ENCODE peak calls at places on chromosomes 6 and 20, in six cellular contexts. T, J, E, X, N and Y are unnamed samples.
A peak's percentile ranks its signal among the peaks of the same experiment; 100 is the strongest.

GRCh38 chr6:118875672-118876071 is 18.3 kb upstream of the ASF1A start:
- ATAC-seq in J (no peak), X (no peak), N (no peak), E (no peak), T (no peak), Y (no peak)

GRCh38 chr20:3340443-3340842 is 67.0 kb downstream of the DNAAF9 start:
- ATAC-seq in N (peak; percentile 89), E (no peak), T (peak; percentile 40), X (no peak), J (peak; percentile 95), Y (peak; percentile 39)

GRCh38 chr6:14625173-14625895 is 507.8 kb downstream of the CD83 start:
- ATAC-seq in J (no peak), N (no peak), E (no peak), X (no peak), T (no peak), Y (no peak)

GRCh38 chr6:2037230-2037926 is 208.0 kb downstream of the GMDS start:
- ATAC-seq in J (no peak), N (peak; percentile 38), E (peak; percentile 60), T (no peak), X (peak; percentile 13), Y (no peak)

GRCh38 chr6:45212976-45213375 is 115.2 kb upstream of the RUNX2 start:
- ATAC-seq in E (no peak), J (no peak), X (no peak), T (no peak), N (no peak), Y (no peak)

GRCh38 chr6:36954262-36954931 is at the start of gene PI16:
- ATAC-seq in J (no peak), N (no peak), E (peak; percentile 56), T (no peak), X (peak; percentile 76), Y (peak; percentile 64)

GRCh38 chr6:7681449-7681848 is 44.5 kb upstream of the BMP6 start:
- ATAC-seq in J (no peak), E (no peak), X (no peak), N (no peak), T (no peak), Y (no peak)

GRCh38 chr6:66435321-66435720 is 728.3 kb upstream of the EYS start:
- ATAC-seq in T (no peak), E (no peak), J (no peak), N (no peak), X (no peak), Y (no peak)

GRCh38 chr6:109292420-109292819 is 89.8 kb downstream of the CD164 start:
- ATAC-seq in T (peak; percentile 79), N (no peak), E (no peak), J (no peak), X (no peak), Y (no peak)

GRCh38 chr6:89961481-89961880 is 67.2 kb downstream of the GJA10 start:
- ATAC-seq in T (no peak), J (no peak), X (no peak), N (no peak), E (no peak), Y (no peak)

GRCh38 chr6:14277405-14277930 is 159.9 kb downstream of the CD83 start:
- ATAC-seq in E (peak; percentile 51), J (no peak), N (no peak), T (no peak), X (peak; percentile 34), Y (no peak)

GRCh38 chr6:106056060-106056737 is 29.9 kb upstream of the PRDM1 start:
- ATAC-seq in X (peak; percentile 68), E (peak; percentile 93), N (no peak), T (no peak), J (no peak), Y (no peak)

GRCh38 chr20:24423794-24424307 is 45.6 kb upstream of the SYNDIG1 start:
- ATAC-seq in J (no peak), E (no peak), N (no peak), T (no peak), X (no peak), Y (no peak)

GRCh38 chr6:36289281-36290018 is 19.6 kb downstream of the PNPLA1 start:
- ATAC-seq in E (no peak), X (no peak), T (no peak), J (no peak), N (no peak), Y (no peak)

GRCh38 chr6:47132724-47133123 is 90.6 kb upstream of the ADGRF1 start:
- ATAC-seq in N (no peak), J (no peak), X (no peak), E (no peak), T (no peak), Y (no peak)

GRCh38 chr6:6918216-6918983 is 189.4 kb upstream of the RREB1 start:
- ATAC-seq in T (peak; percentile 63), N (peak; percentile 10), E (peak; percentile 68), J (peak; percentile 54), X (peak; percentile 77), Y (no peak)

GRCh38 chr6:153106021-153106420 is 25.1 kb downstream of the RGS17 start:
- ATAC-seq in J (no peak), X (no peak), N (no peak), T (no peak), E (no peak), Y (no peak)

GRCh38 chr6:71346034-71346680 is 57.5 kb downstream of the OGFRL1 start:
- ATAC-seq in X (no peak), E (no peak), N (no peak), J (no peak), T (no peak), Y (no peak)

GRCh38 chr20:56414842-56415765 is 3.0 kb downstream of the CASS4 start:
- ATAC-seq in N (no peak), E (peak; percentile 43), T (no peak), J (no peak), X (peak; percentile 55), Y (no peak)

GRCh38 chr20:8133816-8134451 is 1.9 kb downstream of the PLCB1 start:
- ATAC-seq in T (no peak), N (no peak), E (no peak), X (no peak), J (no peak), Y (no peak)
- H3K27ac ChIP-seq in T (no peak overlapping the region), N (no peak overlapping the region), E (no peak overlapping the region), X (no peak overlapping the region), J (no peak overlapping the region), Y (no peak overlapping the region)

DNA sequence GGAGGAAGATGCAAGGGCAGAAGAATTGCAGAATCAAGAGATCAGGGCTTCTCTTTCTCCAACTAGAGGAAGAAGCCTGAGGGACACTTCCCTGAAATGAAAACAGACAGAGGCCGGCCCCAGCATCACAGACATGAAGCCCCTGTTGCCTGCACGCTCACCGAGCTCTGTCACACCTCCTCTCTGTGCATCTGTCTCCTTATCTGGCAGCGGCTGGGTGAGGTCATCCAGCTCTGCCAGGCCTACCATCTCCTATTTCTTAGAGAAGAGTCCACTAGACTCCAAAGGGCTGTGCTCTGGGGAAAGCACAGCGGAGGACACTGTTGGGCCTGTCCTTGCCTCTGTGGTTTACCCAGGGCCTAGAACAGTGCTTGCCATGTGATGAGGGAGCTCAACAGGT is 71.9 kb upstream of the MLN start:
- ATAC-seq in X (no peak), E (no peak), J (no peak), T (no peak), N (no peak), Y (no peak)
- H3K27ac ChIP-seq in X (no peak overlapping the region), E (no peak overlapping the region), J (no peak overlapping the region), T (no peak overlapping the region), N (no peak overlapping the region), Y (no peak overlapping the region)

GRCh38 chr6:158287047-158287446 is 25.2 kb upstream of the TULP4 start:
- ATAC-seq in E (no peak), N (no peak), J (no peak), T (no peak), X (no peak), Y (no peak)
- H3K27ac ChIP-seq in E (no peak overlapping the region), N (no peak overlapping the region), J (no peak overlapping the region), T (no peak overlapping the region), X (no peak overlapping the region), Y (no peak overlapping the region)

GRCh38 chr20:48098099-48098498 is 312.8 kb upstream of the SULF2 start:
- ATAC-seq in J (no peak), X (no peak), T (no peak), E (no peak), N (no peak), Y (no peak)

GRCh38 chr20:48098866-48099265 is 313.6 kb upstream of the SULF2 start:
- ATAC-seq in T (no peak), E (no peak), X (no peak), J (no peak), N (no peak), Y (no peak)

GRCh38 chr20:48094944-48095343 is 309.7 kb upstream of the SULF2 start:
- ATAC-seq in E (no peak), X (no peak), N (no peak), T (no peak), J (no peak), Y (no peak)

GRCh38 chr20:48096212-48096875 is 311.1 kb upstream of the SULF2 start:
- ATAC-seq in X (no peak), N (no peak), J (no peak), E (no peak), T (no peak), Y (no peak)

GRCh38 chr20:48096957-48097890 is 311.9 kb upstream of the SULF2 start:
- ATAC-seq in T (no peak), N (no peak), J (no peak), X (no peak), E (no peak), Y (no peak)
- H3K27ac ChIP-seq in T (no peak overlapping the region), N (no peak overlapping the region), J (no peak overlapping the region), X (no peak overlapping the region), E (no peak overlapping the region), Y (no peak overlapping the region)